ENCODE peak calls at places on chromosome 1, in six cellular contexts. C is T-cell, J is nucleus accumbens, U is NCI-H187 treated with DMSO at 0.1 percent for 48 hours, Z is sciatic nerve, V is caudate nucleus. F is an unnamed sample.

GRCh38 chr1:3241673-3242407 is 172.8 kb downstream of the PRDM16 start:
- DNase-seq in C (no peak), J (no peak), U (no peak), Z (no peak), V (no peak), F (no peak)

GRCh38 chr1:16981269-16981849 is 939 bp upstream of the MFAP2 start:
- DNase-seq in C (no peak), J (no peak), U (no peak), Z (no peak), V (no peak), F (peak)

GRCh38 chr1:118290571-118290970 is 105.5 kb upstream of the SPAG17 start:
- DNase-seq in C (no peak), J (no peak), U (no peak), Z (no peak), V (no peak), F (no peak)

GRCh38 chr1:6507037-6507428 is 15.6 kb upstream of the PLEKHG5 start:
- DNase-seq in C (no peak), J (no peak), U (no peak), Z (no peak), V (no peak), F (no peak)

GRCh38 chr1:212179394-212180076 is 105.7 kb upstream of the PPP2R5A start:
- DNase-seq in C (no peak), J (no peak), U (no peak), Z (no peak), V (no peak), F (peak)

GRCh38 chr1:222994506-222995229 is 148.4 kb downstream of the TLR5 start:
- DNase-seq in C (no peak), J (no peak), U (no peak), Z (no peak), V (no peak), F (peak)

GRCh38 chr1:145736191-145736590 is 16.9 kb downstream of the CD160 start:
- DNase-seq in C (no peak), J (no peak), U (no peak), Z (no peak), V (no peak), F (no peak)

GRCh38 chr1:93779540-93780121 is 98.0 kb upstream of the BCAR3 start:
- DNase-seq in C (no peak), J (no peak), U (no peak), Z (no peak), V (no peak), F (peak)